ENCODE peak calls at places on chromosomes 3 and 15, in six cellular contexts. M is A549, V is WTC11, R is endothelial cell of umbilical vein, A is K562, U is H1. W is an unnamed sample.

GRCh38 chr15:99014803-99015676 is 7.4 kb upstream of the PGPEP1L start:
- DNase-seq in M (peak), V (peak), R (peak), A (peak), U (peak), W (peak)

GRCh38 chr3:39141211-39141995 is 12.0 kb downstream of the CSRNP1 start:
- DNase-seq in M (no peak), V (no peak), R (peak), A (peak), U (no peak), W (no peak)

GRCh38 chr3:58085616-58086015 is 77.4 kb downstream of the FLNB start:
- DNase-seq in M (no peak), V (no peak), R (no peak), A (peak), U (no peak), W (no peak)

GRCh38 chr15:84009616-84010015 is 226.0 kb upstream of the GOLGA6L4 start:
- DNase-seq in M (no peak), V (no peak), R (no peak), A (no peak), U (no peak), W (no peak)

GRCh38 chr3:126124896-126125295 is 41.0 kb upstream of the SLC41A3 start:
- DNase-seq in M (no peak), V (peak), R (no peak), A (no peak), U (peak), W (no peak)

GRCh38 chr3:197302696-197303341 is 4.4 kb upstream of the DLG1 start:
- DNase-seq in M (no peak), V (no peak), R (no peak), A (no peak), U (no peak), W (peak)

GRCh38 chr3:51673802-51674654 is 3.0 kb downstream of the TEX264 start:
- DNase-seq in M (no peak), V (no peak), R (no peak), A (no peak), U (no peak), W (no peak)

GRCh38 chr15:60349589-60349988 is 48.2 kb downstream of the ANXA2 start:
- DNase-seq in M (no peak), V (no peak), R (no peak), A (no peak), U (no peak), W (no peak)

GRCh38 chr15:57611938-57612337 is 20.2 kb downstream of the MYZAP start:
- DNase-seq in M (peak), V (peak), R (peak), A (no peak), U (no peak), W (peak)

GRCh38 chr3:50627407-50628051 is 10.6 kb downstream of the MAPKAPK3 start:
- DNase-seq in M (peak), V (peak), R (peak), A (peak), U (no peak), W (no peak)

GRCh38 chr3:160398820-160399346 is at the start of gene IFT80:
- DNase-seq in M (peak), V (peak), R (peak), A (peak), U (peak), W (peak)

GRCh38 chr3:173221010-173221409 is 80.0 kb upstream of the SPATA16 start:
- DNase-seq in M (peak), V (no peak), R (peak), A (peak), U (no peak), W (peak)

GRCh38 chr3:39668420-39668819 is 141.0 kb upstream of the MYRIP start:
- DNase-seq in M (peak), V (no peak), R (peak), A (peak), U (no peak), W (peak)

GRCh38 chr3:182484682-182485081 is 308.6 kb upstream of the ATP11B start:
- DNase-seq in M (no peak), V (no peak), R (no peak), A (no peak), U (no peak), W (no peak)

GRCh38 chr15:66780172-66780972 is 78.3 kb downstream of the SMAD6 start:
- DNase-seq in M (peak), V (no peak), R (no peak), A (no peak), U (no peak), W (no peak)

GRCh38 chr3:191259486-191259885 is 60.4 kb downstream of the OSTN start:
- DNase-seq in M (no peak), V (no peak), R (no peak), A (no peak), U (no peak), W (no peak)

GRCh38 chr3:33578325-33579180 is 138.3 kb upstream of the UBP1 start:
- DNase-seq in M (peak), V (no peak), R (peak), A (no peak), U (no peak), W (peak)

GRCh38 chr15:74132681-74133070 is 2.3 kb downstream of the ISLR2 start:
- DNase-seq in M (no peak), V (no peak), R (no peak), A (no peak), U (peak), W (no peak)

GRCh38 chr3:174439621-174440349 is 419.3 kb upstream of the NAALADL2 start:
- DNase-seq in M (peak), V (no peak), R (peak), A (peak), U (no peak), W (peak)

GRCh38 chr3:55014081-55014480 is 86.2 kb upstream of the LRTM1 start:
- DNase-seq in M (no peak), V (no peak), R (no peak), A (no peak), U (no peak), W (no peak)

GRCh38 chr3:126947429-126947828 is 35.5 kb upstream of the PLXNA1 start:
- DNase-seq in M (no peak), V (no peak), R (no peak), A (no peak), U (no peak), W (no peak)

GRCh38 chr3:108879915-108880314 is 57.3 kb downstream of the TRAT1 start:
- DNase-seq in M (no peak), V (peak), R (no peak), A (peak), U (no peak), W (peak)

GRCh38 chr15:37359495-37360290 is 259.3 kb upstream of the MEIS2 start:
- DNase-seq in M (no peak), V (no peak), R (no peak), A (no peak), U (no peak), W (no peak)

GRCh38 chr15:71133734-71134464 is 18.6 kb downstream of the THSD4 start:
- DNase-seq in M (no peak), V (no peak), R (no peak), A (no peak), U (no peak), W (no peak)

GRCh38 chr3:15439476-15439875 is 12.1 kb downstream of the EAF1 start:
- DNase-seq in M (no peak), V (no peak), R (no peak), A (no peak), U (no peak), W (no peak)

GRCh38 chr3:53259427-53260259 is 3.8 kb upstream of the TKT start:
- DNase-seq in M (no peak), V (no peak), R (no peak), A (no peak), U (no peak), W (peak)

GRCh38 chr15:78317145-78317836 is 17.9 kb upstream of the SKIC8 start:
- DNase-seq in M (no peak), V (no peak), R (no peak), A (peak), U (no peak), W (no peak)

GRCh38 chr3:106514431-106514830 is 645.6 kb upstream of the CBLB start:
- DNase-seq in M (no peak), V (no peak), R (no peak), A (no peak), U (no peak), W (no peak)

GRCh38 chr3:134291300-134292254 is 40.9 kb upstream of the RYK start:
- DNase-seq in M (no peak), V (no peak), R (no peak), A (no peak), U (peak), W (no peak)

GRCh38 chr3:190424108-190424477 is 25.6 kb downstream of the TMEM207 start:
- DNase-seq in M (no peak), V (no peak), R (no peak), A (no peak), U (no peak), W (no peak)

GRCh38 chr15:61564785-61565184 is 335.7 kb upstream of the RORA start:
- DNase-seq in M (no peak), V (no peak), R (no peak), A (no peak), U (no peak), W (no peak)

GRCh38 chr3:149197669-149198068 is 24.0 kb downstream of the CP start:
- DNase-seq in M (no peak), V (peak), R (no peak), A (no peak), U (peak), W (no peak)

GRCh38 chr3:192467230-192468186 is 259.8 kb downstream of the FGF12 start:
- DNase-seq in M (peak), V (peak), R (peak), A (peak), U (peak), W (peak)
- TF ChIP-seq JUN in M (no peak), V (no peak), R (no peak), A (no peak), U (no peak), W (no peak)

GRCh38 chr3:25573386-25574171 is 91.1 kb downstream of the TOP2B start:
- DNase-seq in M (no peak), V (no peak), R (no peak), A (no peak), U (no peak), W (no peak)
- TF ChIP-seq JUN in M (no peak), V (no peak), R (no peak), A (no peak), U (no peak), W (no peak)

GRCh38 chr15:33453761-33454160 is 143.0 kb downstream of the RYR3 start:
- DNase-seq in M (no peak), V (no peak), R (peak), A (no peak), U (no peak), W (no peak)

GRCh38 chr15:33448151-33448550 is 137.4 kb downstream of the RYR3 start:
- DNase-seq in M (no peak), V (no peak), R (no peak), A (no peak), U (no peak), W (no peak)

GRCh38 chr15:33454346-33454745 is 143.6 kb downstream of the RYR3 start:
- DNase-seq in M (no peak), V (no peak), R (no peak), A (no peak), U (no peak), W (no peak)

GRCh38 chr15:33451385-33451784 is 140.6 kb downstream of the RYR3 start:
- DNase-seq in M (no peak), V (no peak), R (no peak), A (no peak), U (no peak), W (no peak)

DNA sequence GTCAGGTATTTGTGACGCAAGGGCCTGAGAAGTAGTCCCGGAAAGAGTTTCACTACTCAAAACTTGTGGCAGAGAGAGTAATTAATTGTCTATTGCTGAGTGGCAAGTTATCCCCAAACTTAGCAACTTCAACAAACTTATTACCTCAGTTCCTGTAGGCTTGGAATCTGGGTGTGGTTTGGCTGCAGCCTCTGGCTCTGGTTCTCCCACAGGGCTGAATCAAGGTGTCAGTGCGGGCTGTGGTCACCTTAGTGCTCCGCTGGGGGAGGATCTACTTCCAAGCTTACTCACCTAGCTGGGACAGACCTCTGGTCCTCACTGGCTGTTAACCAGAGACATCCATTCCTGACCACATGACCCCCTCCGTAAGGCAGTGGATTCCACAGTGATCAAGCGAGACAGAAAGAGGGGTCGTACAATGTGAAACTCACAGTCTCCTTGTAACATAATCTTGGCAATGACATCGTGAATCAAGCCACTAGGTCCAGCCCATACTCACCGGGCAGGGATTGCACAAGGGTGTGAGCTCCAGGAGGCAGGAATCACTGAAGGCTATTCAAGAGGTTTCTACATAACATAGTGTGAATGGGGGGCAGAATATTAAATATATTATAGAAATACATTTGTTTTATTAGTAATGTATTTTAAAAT is 138.3 kb downstream of the RYR3 start:
- DNase-seq in M (no peak), V (no peak), R (no peak), A (no peak), U (no peak), W (no peak)
- TF ChIP-seq JUN in M (no peak), V (no peak), R (no peak), A (no peak), U (no peak), W (no peak)

GRCh38 chr3:186220365-186220764 is 111.5 kb upstream of the ETV5 start:
- DNase-seq in M (no peak), V (no peak), R (no peak), A (no peak), U (no peak), W (no peak)

GRCh38 chr3:186221733-186222378 is 113.0 kb upstream of the ETV5 start:
- DNase-seq in M (no peak), V (no peak), R (no peak), A (no peak), U (no peak), W (no peak)

GRCh38 chr3:186218423-186218822 is 109.5 kb upstream of the ETV5 start:
- DNase-seq in M (no peak), V (no peak), R (no peak), A (no peak), U (no peak), W (no peak)

GRCh38 chr3:186219211-186219638 is 110.3 kb upstream of the ETV5 start:
- DNase-seq in M (no peak), V (no peak), R (no peak), A (no peak), U (no peak), W (no peak)

GRCh38 chr3:186220886-186221285 is 112.0 kb upstream of the ETV5 start:
- DNase-seq in M (no peak), V (peak), R (no peak), A (no peak), U (no peak), W (no peak)
- TF ChIP-seq JUN in M (no peak), V (no peak), R (no peak), A (no peak), U (no peak), W (no peak)

W was measured in HepG2.